ENCODE peak calls at places on chromosomes 1 and 21, in nine cellular contexts. Z is NCI-H2081; C is activated T-cell treated with anti-CD3 and anti-CD28 coated beads, Interleukin-2, amount 50 U/mL, for 1 hour; I is adrenal gland; Y is substantia nigra; V is GM12891; E is WTC11; R is left lung; H is posterior cingulate gyrus. D is an unnamed sample.

GRCh38 chr1:94326329-94326728 is 88.9 kb upstream of the ARHGAP29 start:
- DNase-seq in Z (no peak), C (no peak), I (no peak), Y (no peak), V (no peak), E (no peak), R (no peak), H (no peak), D (no peak)

GRCh38 chr1:113192980-113193379 is 120.0 kb downstream of the LRIG2 start:
- DNase-seq in Z (no peak), C (no peak), I (no peak), Y (no peak), V (no peak), E (no peak), R (no peak), H (no peak), D (no peak)

GRCh38 chr1:66350001-66350547 is 183.9 kb upstream of the SGIP1 start:
- DNase-seq in Z (no peak), C (no peak), I (no peak), Y (no peak), V (no peak), E (no peak), R (peak), H (no peak), D (no peak)

GRCh38 chr1:206100226-206100780 is 16.9 kb downstream of the AVPR1B start:
- DNase-seq in Z (no peak), C (no peak), I (no peak), Y (no peak), V (no peak), E (no peak), R (no peak), H (no peak), D (no peak)

GRCh38 chr1:207327994-207328393 is 6.5 kb downstream of the CD55 start:
- DNase-seq in Z (no peak), C (no peak), I (no peak), Y (no peak), V (no peak), E (no peak), R (no peak), H (no peak), D (no peak)

GRCh38 chr21:33254766-33255165 is 11.4 kb upstream of the IL10RB start:
- DNase-seq in Z (no peak), C (no peak), I (no peak), Y (no peak), V (no peak), E (no peak), R (no peak), H (no peak), D (no peak)

GRCh38 chr1:6523566-6523965 is 30.7 kb downstream of the NOL9 start:
- DNase-seq in Z (no peak), C (no peak), I (peak), Y (no peak), V (no peak), E (peak), R (no peak), H (no peak), D (no peak)

GRCh38 chr1:95034506-95034905 is 38.2 kb downstream of the ALG14 start:
- DNase-seq in Z (no peak), C (no peak), I (no peak), Y (no peak), V (no peak), E (no peak), R (no peak), H (no peak), D (no peak)

GRCh38 chr1:11458811-11459275 is 20.1 kb upstream of the DISP3 start:
- DNase-seq in Z (peak), C (no peak), I (peak), Y (peak), V (no peak), E (no peak), R (no peak), H (peak), D (peak)